ENCODE peak calls at places on chromosomes 2 and 18, in four cellular contexts. N is K562, M is GM23338, F is HCT116. J is an unnamed sample.

GRCh38 chr2:66577331-66578041 is 142.6 kb downstream of the MEIS1 start:
- DNase-seq in F (no peak), N (no peak), M (peak), J (no peak)

GRCh38 chr18:3648695-3649094 is 198.7 kb downstream of the TGIF1 start:
- DNase-seq in F (no peak), M (no peak), N (no peak), J (no peak)

GRCh38 chr2:223970343-223971128 is 13.3 kb downstream of the MRPL44 start:
- DNase-seq in N (no peak), F (peak), M (peak), J (no peak)

GRCh38 chr2:185618630-185619029 is 120.0 kb upstream of the FSIP2 start:
- DNase-seq in N (no peak), F (no peak), M (peak), J (no peak)

GRCh38 chr2:63013448-63013847 is 37.2 kb upstream of the OTX1 start:
- DNase-seq in M (no peak), N (no peak), F (no peak), J (no peak)

GRCh38 chr2:54258171-54258570 is 2.1 kb upstream of the TSPYL6 start:
- DNase-seq in M (no peak), F (no peak), N (no peak), J (no peak)

GRCh38 chr2:201886504-201886903 is 80.2 kb downstream of the CDK15 start:
- DNase-seq in M (no peak), N (no peak), F (peak), J (no peak)

GRCh38 chr2:67600946-67601345 is 203.8 kb downstream of the ETAA1 start:
- DNase-seq in F (no peak), M (no peak), N (no peak), J (no peak)

GRCh38 chr2:67445652-67446268 is 48.6 kb downstream of the ETAA1 start:
- DNase-seq in F (no peak), N (no peak), M (no peak), J (no peak)

GRCh38 chr2:27954771-27955384 is 64.3 kb downstream of the BABAM2 start:
- DNase-seq in N (no peak), F (no peak), M (no peak), J (peak)

GRCh38 chr18:21452808-21453511 is 147.5 kb downstream of the ESCO1 start:
- DNase-seq in F (no peak), M (no peak), N (no peak), J (no peak)

GRCh38 chr2:218882866-218883366 is 2.3 kb downstream of the WNT10A start:
- DNase-seq in M (no peak), F (no peak), N (no peak), J (no peak)

GRCh38 chr18:6807504-6808257 is 78.2 kb downstream of the ARHGAP28 start:
- DNase-seq in N (no peak), F (no peak), M (no peak), J (no peak)

GRCh38 chr2:46845542-46846453 is 69.8 kb downstream of the MCFD2 start:
- DNase-seq in M (no peak), N (no peak), F (no peak), J (peak)

GRCh38 chr2:200408428-200409311 is 101.2 kb downstream of the KCTD18 start:
- DNase-seq in N (peak), F (peak), M (no peak), J (no peak)

GRCh38 chr2:230723363-230723762 is 10.7 kb downstream of the CAB39 start:
- DNase-seq in F (no peak), N (no peak), M (no peak), J (no peak)

GRCh38 chr2:207251573-207252192 is 85.9 kb upstream of the KLF7 start:
- DNase-seq in N (no peak), F (no peak), M (no peak), J (no peak)

GRCh38 chr2:217074576-217075224 is 214.8 kb upstream of the TNP1 start:
- DNase-seq in N (no peak), F (no peak), M (no peak), J (no peak)

GRCh38 chr2:3805120-3805519 is 101.7 kb downstream of the DCDC2C start:
- DNase-seq in F (peak), N (peak), M (peak), J (peak)

GRCh38 chr2:216492951-216493685 is 5.5 kb upstream of the RPL37A start:
- DNase-seq in N (no peak), F (no peak), M (no peak), J (no peak)

GRCh38 chr2:232636788-232637420 is 3.5 kb downstream of the EFHD1 start:
- DNase-seq in F (no peak), M (no peak), N (no peak), J (no peak)

GRCh38 chr2:229650886-229651285 is 63.5 kb downstream of the DNER start:
- DNase-seq in F (no peak), N (no peak), M (no peak), J (no peak)

GRCh38 chr2:100819365-100820345 is at the start of gene NPAS2:
- DNase-seq in F (no peak), M (peak), N (peak), J (no peak)

GRCh38 chr18:51028201-51028805 is 1.7 kb upstream of the SMAD4 start:
- DNase-seq in N (peak), M (no peak), F (peak), J (peak)

GRCh38 chr2:160719116-160719515 is 225.5 kb upstream of the RBMS1 start:
- DNase-seq in F (no peak), M (no peak), N (no peak), J (no peak)

GRCh38 chr2:147609301-147609700 is 235.5 kb upstream of the ACVR2A start:
- DNase-seq in M (no peak), F (no peak), N (no peak), J (no peak)

DNA sequence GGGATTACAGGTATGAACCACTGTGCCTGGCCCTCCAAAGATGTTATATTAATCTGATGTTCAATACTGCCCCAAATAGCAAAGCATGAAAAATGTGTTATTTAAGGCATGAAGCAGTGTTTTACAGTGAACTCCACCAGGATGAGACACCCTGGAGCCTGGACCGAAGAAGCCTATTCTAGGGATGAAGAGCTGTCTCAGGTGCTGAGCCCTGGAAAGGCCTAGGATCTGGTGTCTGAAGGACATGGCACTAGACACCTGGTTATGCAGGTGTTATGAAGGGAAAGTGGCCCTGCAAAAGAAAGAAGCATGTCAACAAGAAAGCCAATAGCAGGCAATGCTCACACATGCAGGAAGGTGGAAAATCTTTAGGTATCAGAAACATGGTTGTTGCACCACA is 374.4 kb downstream of the CLIP4 start:
- DNase-seq in M (no peak), N (no peak), F (no peak), J (no peak)
- TF ChIP-seq REST in M (peak), N (no peak), F (no peak), J (peak)

DNA sequence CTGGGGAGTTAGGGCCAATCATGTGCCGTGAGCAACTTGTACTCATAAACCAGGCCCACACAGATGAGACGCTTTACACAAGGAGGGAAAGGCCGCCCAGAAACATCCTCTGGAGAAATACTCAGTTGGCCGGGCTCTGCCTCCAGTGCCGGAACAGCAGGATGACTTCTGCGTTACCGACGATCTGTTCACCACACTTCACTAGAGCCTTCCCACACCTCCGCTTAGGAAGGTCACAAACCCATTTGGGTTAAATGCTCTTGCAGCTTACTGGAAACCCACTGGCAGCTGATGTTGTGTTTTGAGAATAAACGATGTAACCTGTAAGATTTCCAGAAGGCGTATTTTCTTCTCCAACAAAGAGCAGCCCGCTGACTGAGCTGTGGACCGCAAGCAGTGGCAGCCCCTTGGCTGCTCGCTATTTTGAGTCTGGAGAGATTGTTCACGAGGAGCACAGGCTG is 44.1 kb downstream of the COLEC12 start:
- DNase-seq in F (no peak), N (no peak), M (no peak), J (no peak)
- H3K4me3 ChIP-seq in F (no peak), N (no peak), M (no peak), J (no peak)

DNA sequence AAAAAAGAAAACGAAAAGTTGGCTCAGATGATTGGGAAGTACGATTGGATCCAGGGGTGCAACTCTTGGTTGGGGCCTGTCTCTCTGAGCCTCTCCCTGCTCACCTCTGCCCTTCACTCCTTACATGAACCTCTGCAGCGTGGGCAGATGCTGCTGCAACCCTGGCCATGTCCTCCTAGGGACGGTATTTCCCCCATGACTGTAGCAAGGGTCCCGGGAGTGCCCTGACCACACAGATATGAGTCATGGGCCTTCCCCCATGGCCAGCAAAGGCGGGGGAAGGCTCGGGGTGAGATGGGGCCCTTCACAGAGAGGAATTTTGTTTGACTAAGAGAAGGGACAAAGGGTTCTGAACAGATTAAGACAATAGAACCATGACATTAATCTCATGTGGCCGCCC is 129.0 kb downstream of the NCK2 start:
- DNase-seq in F (no peak), M (no peak), N (peak), J (no peak)
- TF ChIP-seq REST in F (no peak), M (no peak), N (no peak), J (no peak)

DNA sequence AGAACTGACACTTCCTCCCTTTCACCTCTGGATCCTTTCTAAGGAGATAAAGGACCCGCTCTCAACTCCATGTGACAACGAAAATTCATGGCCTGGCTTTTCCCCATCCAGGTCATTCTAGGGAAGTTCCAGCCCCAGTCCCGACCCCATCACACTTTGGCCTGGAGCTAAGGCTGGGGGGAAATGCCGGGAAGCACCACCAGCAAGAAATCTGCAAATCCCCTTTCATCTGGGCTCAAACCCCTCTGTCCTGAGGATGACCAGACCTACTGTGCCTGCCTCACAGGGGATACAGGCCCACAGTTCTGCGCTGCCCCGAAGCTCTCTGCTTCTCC is 1.3 kb downstream of the SIX2 start:
- DNase-seq in N (no peak), M (no peak), F (no peak), J (no peak)
- H3K4me3 ChIP-seq in N (no peak), M (peak), F (no peak), J (no peak)

DNA sequence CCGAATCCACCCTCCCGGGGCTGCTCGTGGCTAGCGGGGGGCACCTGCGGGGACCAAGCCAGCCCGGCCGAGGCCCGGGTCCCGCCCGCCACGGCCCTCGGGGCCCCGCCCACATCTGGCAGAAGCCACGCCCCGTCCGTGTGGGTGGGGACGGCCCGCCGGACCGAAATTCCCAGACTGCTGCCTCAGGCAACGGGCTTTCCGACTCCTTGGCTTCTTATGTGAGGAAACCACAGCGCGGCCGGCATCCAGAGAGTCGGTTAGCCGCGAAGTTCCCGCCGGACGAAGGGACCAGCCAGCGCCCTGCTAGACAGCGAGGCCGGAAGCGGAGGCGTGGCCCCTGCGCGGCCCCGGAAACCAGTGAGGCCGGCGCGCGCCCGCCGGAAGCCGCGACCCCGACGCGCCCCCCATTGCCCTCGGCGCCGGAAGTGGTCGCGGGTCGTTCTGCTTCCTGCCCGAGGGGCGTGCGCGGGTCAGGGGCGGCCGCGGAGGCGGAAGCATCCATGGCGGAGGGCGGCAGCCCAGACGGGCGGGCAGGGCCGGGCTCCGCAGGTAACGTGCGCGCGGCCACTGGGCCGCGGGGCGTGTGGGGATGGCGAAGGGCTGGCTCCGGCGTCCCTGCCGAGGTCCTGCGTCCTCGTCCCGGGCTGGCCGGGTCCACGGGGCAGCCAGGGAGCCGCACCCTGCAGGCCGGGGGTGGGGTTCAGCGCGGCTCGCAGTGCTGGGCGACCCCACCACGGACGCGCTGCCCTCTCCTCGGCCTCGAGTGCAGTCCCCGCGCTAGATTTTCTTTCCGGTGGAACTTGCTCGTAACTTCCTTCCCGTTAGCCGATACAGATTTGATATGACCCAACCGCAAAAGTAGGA is at the start of gene ASB1:
- DNase-seq in F (peak), N (peak), M (peak), J (peak)
- TF ChIP-seq REST in F (no peak), N (no peak), M (no peak), J (no peak)